ENCODE peak calls at places on chromosomes 2 and 18, in five cellular contexts. A is C1 segment of cervical spinal cord, X is NCI-H510A treated with DMSO at 0.1 percent for 48 hours, O is left lobe of liver, Q is left colon. B is an unnamed sample.
A peak's percentile ranks its signal among the peaks of the same experiment; 100 is the strongest.

GRCh38 chr2:71545572-71546274 is 92.4 kb downstream of the DYSF start:
- DNase-seq in O (no peak), X (peak; percentile 77), Q (peak; percentile 39), A (no peak), B (peak; percentile 12)

GRCh38 chr2:218824004-218824403 is 7.6 kb downstream of the PRKAG3 start:
- DNase-seq in Q (no peak), A (no peak), X (no peak), O (no peak), B (no peak)

GRCh38 chr2:26182441-26182840 is 9.6 kb downstream of the GAREM2 start:
- DNase-seq in Q (no peak), X (no peak), A (no peak), O (no peak), B (no peak)

GRCh38 chr18:7490104-7490503 is 77.0 kb upstream of the PTPRM start:
- DNase-seq in Q (no peak), X (no peak), O (no peak), A (no peak), B (no peak)

GRCh38 chr2:71669628-71670429 is 216.5 kb downstream of the DYSF start:
- DNase-seq in O (peak; percentile 49), X (no peak), Q (no peak), A (no peak), B (no peak)

GRCh38 chr2:140567734-140568133 is 1563.1 kb downstream of the LRP1B start:
- DNase-seq in X (no peak), Q (no peak), O (no peak), A (no peak), B (no peak)

GRCh38 chr18:74742573-74742972 is 144.9 kb downstream of the ZNF407 start:
- DNase-seq in X (no peak), A (no peak), Q (no peak), O (no peak), B (no peak)

GRCh38 chr2:74005786-74006185 is 21.1 kb downstream of the TET3 start:
- DNase-seq in O (peak; percentile 28), A (no peak), Q (peak; percentile 10), X (no peak), B (no peak)

GRCh38 chr2:236355911-236356310 is 91.7 kb upstream of the ASB18 start:
- DNase-seq in A (no peak), O (peak; percentile 36), X (no peak), Q (no peak), B (no peak)

GRCh38 chr18:10035306-10035991 is 121.6 kb downstream of the VAPA start:
- DNase-seq in O (no peak), Q (no peak), A (no peak), X (peak; percentile 22), B (no peak)

GRCh38 chr2:32772623-32773221 is 144.9 kb downstream of the TTC27 start:
- DNase-seq in O (no peak), X (peak; percentile 26), A (no peak), Q (no peak), B (no peak)

GRCh38 chr2:61759718-61760117 is 94.1 kb downstream of the FAM161A start:
- DNase-seq in A (no peak), Q (no peak), O (no peak), X (no peak), B (no peak)

GRCh38 chr2:128262315-128263253 is 56.1 kb downstream of the HS6ST1 start:
- DNase-seq in O (peak; percentile 41), Q (no peak), A (no peak), X (no peak), B (no peak)

GRCh38 chr2:229901819-229902218 is 20.0 kb downstream of the TRIP12 start:
- DNase-seq in X (no peak), O (no peak), A (no peak), Q (no peak), B (no peak)

GRCh38 chr2:113309655-113310387 is 31.1 kb upstream of the PAX8 start:
- DNase-seq in A (no peak), O (no peak), Q (no peak), X (no peak), B (no peak)

GRCh38 chr2:9310827-9311226 is 104.2 kb downstream of the ASAP2 start:
- DNase-seq in A (no peak), Q (no peak), X (no peak), O (no peak), B (no peak)

GRCh38 chr2:85851253-85851955 is 37.4 kb downstream of the ST3GAL5 start:
- DNase-seq in X (no peak), Q (no peak), O (no peak), A (peak; percentile 22), B (no peak)

GRCh38 chr2:215907147-215907546 is 106.2 kb downstream of the MREG start:
- DNase-seq in O (no peak), Q (no peak), X (no peak), A (no peak), B (no peak)